ENCODE peak calls at places on chromosomes 2 and 18, in five cellular contexts. B is Right ventricle myocardium superior; M is right atrium auricular region; W is activated CD4-positive, alpha-beta T cell treated with anti-CD3 and anti-CD28 coated beads for 4 hours; P is GM18507. U is an unnamed sample.

GRCh38 chr2:60516826-60517225 is 36.6 kb downstream of the BCL11A start:
- DNase-seq in B (no peak), M (no peak), W (no peak), P (no peak), U (no peak)

GRCh38 chr2:10493636-10494281 is 45.6 kb upstream of the ODC1 start:
- DNase-seq in B (no peak), M (peak), W (peak), P (peak), U (peak)

GRCh38 chr2:190467575-190468083 is 59.5 kb downstream of the MFSD6 start:
- DNase-seq in B (no peak), M (no peak), W (no peak), P (no peak), U (no peak)

GRCh38 chr2:53559302-53559967 is 208.2 kb upstream of the CHAC2 start:
- DNase-seq in B (no peak), M (no peak), W (no peak), P (no peak), U (no peak)

GRCh38 chr2:135052997-135053474 is 944 bp downstream of the RAB3GAP1 start:
- DNase-seq in B (no peak), M (no peak), W (peak), P (no peak), U (no peak)

GRCh38 chr2:204265701-204266310 is 279.5 kb upstream of the PARD3B start:
- DNase-seq in B (no peak), M (no peak), W (no peak), P (no peak), U (no peak)

GRCh38 chr18:80169607-80170006 is 60.5 kb downstream of the ADNP2 start:
- DNase-seq in B (no peak), M (no peak), W (no peak), P (no peak), U (peak)

GRCh38 chr2:68411397-68412126 is 46.5 kb downstream of the PLEK start:
- DNase-seq in B (no peak), M (no peak), W (no peak), P (no peak), U (no peak)

GRCh38 chr18:75879196-75879595 is 451.7 kb upstream of the SMIM21 start:
- DNase-seq in B (no peak), M (no peak), W (no peak), P (no peak), U (no peak)

GRCh38 chr2:216210711-216211131 is 101.6 kb downstream of the XRCC5 start:
- DNase-seq in B (no peak), M (no peak), W (no peak), P (no peak), U (no peak)

GRCh38 chr2:177467646-177468045 is 75.1 kb downstream of the AGPS start:
- DNase-seq in B (no peak), M (no peak), W (no peak), P (no peak), U (no peak)

GRCh38 chr18:59718108-59719057 is 21.2 kb upstream of the CCBE1 start:
- DNase-seq in B (no peak), M (no peak), W (no peak), P (no peak), U (no peak)

GRCh38 chr2:187922841-187923240 is 368.6 kb upstream of the TFPI start:
- DNase-seq in B (no peak), M (no peak), W (no peak), P (no peak), U (no peak)

GRCh38 chr2:24855703-24856102 is 62.5 kb downstream of the CENPO start:
- DNase-seq in B (peak), M (peak), W (no peak), P (no peak), U (peak)

GRCh38 chr2:38387887-38388286 is 10.8 kb upstream of the ATL2 start:
- DNase-seq in B (no peak), M (no peak), W (no peak), P (no peak), U (no peak)

GRCh38 chr18:68148862-68149261 is 566.0 kb downstream of the TMX3 start:
- DNase-seq in B (no peak), M (no peak), W (no peak), P (no peak), U (no peak)

GRCh38 chr2:50786345-50786744 is 245.6 kb downstream of the NRXN1 start:
- DNase-seq in B (no peak), M (no peak), W (no peak), P (no peak), U (no peak)

U was measured in kidney.